ENCODE peak calls at places on chromosomes 13 and 19, in five cellular contexts. X is MCF 10A, U is heart left ventricle, Q is IMR-90, Z is OCI-LY7. A is an unnamed sample.

GRCh38 chr19:3380829-3381228 is 14.4 kb downstream of the NFIC start:
- DNase-seq in X (no peak), U (no peak), Q (no peak), Z (no peak), A (no peak)

GRCh38 chr13:24271611-24272451 is 37.5 kb upstream of the C1QTNF9 start:
- DNase-seq in X (peak), U (peak), Q (peak), Z (no peak), A (peak)

GRCh38 chr13:46756977-46757376 is 40.0 kb downstream of the ESD start:
- DNase-seq in X (peak), U (no peak), Q (peak), Z (no peak), A (no peak)

GRCh38 chr13:71514900-71515598 is 352.0 kb downstream of the DACH1 start:
- DNase-seq in X (no peak), U (no peak), Q (no peak), Z (no peak), A (no peak)

GRCh38 chr19:30338066-30338465 is 34.1 kb upstream of the ZNF536 start:
- DNase-seq in X (no peak), U (no peak), Q (no peak), Z (no peak), A (no peak)

GRCh38 chr13:45301263-45301662 is 39.7 kb downstream of the TPT1 start:
- DNase-seq in X (no peak), U (no peak), Q (no peak), Z (no peak), A (no peak)

GRCh38 chr13:20775961-20776360 is 2.2 kb upstream of the EEF1AKMT1 start:
- DNase-seq in X (no peak), U (no peak), Q (no peak), Z (no peak), A (no peak)

GRCh38 chr13:94173312-94173854 is 306.1 kb downstream of the DCT start:
- DNase-seq in X (no peak), U (no peak), Q (peak), Z (no peak), A (no peak)

DNA sequence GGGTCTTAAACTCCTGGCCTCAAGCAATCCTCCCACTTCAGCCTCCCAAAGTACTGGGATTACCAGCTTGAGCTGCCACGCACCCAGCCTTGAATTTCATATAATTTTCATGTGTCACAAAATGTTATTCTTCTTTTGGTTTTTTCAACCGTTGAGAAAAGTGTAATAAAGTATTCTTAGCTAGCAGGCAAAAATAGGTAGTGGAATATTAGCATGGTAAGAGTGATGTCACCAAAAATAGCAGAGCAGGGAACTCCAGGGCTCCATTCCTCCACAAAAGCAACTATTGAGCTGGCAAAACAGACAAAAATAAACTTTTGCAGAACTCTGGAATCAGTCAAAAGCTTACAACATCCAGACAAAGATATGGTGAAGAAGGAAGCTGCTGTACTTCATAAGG is 43.9 kb downstream of the FBN3 start:
- DNase-seq in X (no peak), U (no peak), Q (no peak), Z (no peak), A (no peak)
- TF ChIP-seq CTCF in X (no peak), U (no peak), Q (no peak), Z (no peak), A (no peak)

GRCh38 chr19:49533551-49534488 is 6.0 kb downstream of the RCN3 start:
- DNase-seq in X (peak), U (peak), Q (peak), Z (peak), A (peak)
- TF ChIP-seq CTCF in X (peak), U (no peak), Q (no peak), Z (peak), A (peak)

GRCh38 chr19:42121666-42122069 is 10.6 kb downstream of the POU2F2 start:
- DNase-seq in X (peak), U (peak), Q (peak), Z (peak), A (peak)

GRCh38 chr19:42124386-42124901 is 7.8 kb downstream of the POU2F2 start:
- DNase-seq in X (peak), U (no peak), Q (no peak), Z (no peak), A (no peak)

GRCh38 chr19:42123765-42124164 is 8.5 kb downstream of the POU2F2 start:
- DNase-seq in X (no peak), U (no peak), Q (no peak), Z (no peak), A (no peak)

GRCh38 chr19:42121036-42121621 is 11.1 kb downstream of the POU2F2 start:
- DNase-seq in X (no peak), U (no peak), Q (no peak), Z (no peak), A (no peak)

GRCh38 chr19:42122691-42123607 is 9.3 kb downstream of the POU2F2 start:
- DNase-seq in X (no peak), U (no peak), Q (no peak), Z (peak), A (peak)
- TF ChIP-seq CTCF in X (no peak), U (no peak), Q (no peak), Z (peak), A (peak)

GRCh38 chr19:18425515-18426415 is 6.6 kb downstream of the SSBP4 start:
- DNase-seq in X (no peak), U (peak), Q (peak), Z (no peak), A (no peak)
- TF ChIP-seq CTCF in X (no peak), U (no peak), Q (peak), Z (peak), A (no peak)

GRCh38 chr19:49092686-49093085 is 7.4 kb downstream of the SNRNP70 start:
- DNase-seq in X (no peak), U (no peak), Q (no peak), Z (no peak), A (no peak)
- TF ChIP-seq CTCF in X (no peak), U (no peak), Q (no peak), Z (no peak), A (no peak)

GRCh38 chr13:74681891-74682290 is 547.7 kb upstream of the KLF12 start:
- DNase-seq in X (no peak), U (no peak), Q (no peak), Z (no peak), A (no peak)

GRCh38 chr13:74678308-74678958 is 544.2 kb upstream of the KLF12 start:
- DNase-seq in X (no peak), U (no peak), Q (no peak), Z (no peak), A (no peak)

GRCh38 chr13:74687452-74688180 is 553.4 kb upstream of the KLF12 start:
- DNase-seq in X (no peak), U (peak), Q (no peak), Z (no peak), A (no peak)

GRCh38 chr13:74683411-74683810 is 549.2 kb upstream of the KLF12 start:
- DNase-seq in X (peak), U (no peak), Q (no peak), Z (no peak), A (no peak)
- TF ChIP-seq CTCF in X (no peak), U (no peak), Q (no peak), Z (no peak), A (peak)

GRCh38 chr19:50981587-50982146 is 2.0 kb downstream of the KLK7 start:
- DNase-seq in X (no peak), U (no peak), Q (no peak), Z (no peak), A (no peak)

GRCh38 chr19:50977626-50978025 is 6.1 kb downstream of the KLK7 start:
- DNase-seq in X (no peak), U (no peak), Q (no peak), Z (no peak), A (no peak)

GRCh38 chr19:50980203-50980602 is 3.5 kb downstream of the KLK7 start:
- DNase-seq in X (no peak), U (no peak), Q (no peak), Z (no peak), A (no peak)

GRCh38 chr19:50978772-50979390 is 4.8 kb downstream of the KLK7 start:
- DNase-seq in X (peak), U (no peak), Q (no peak), Z (no peak), A (no peak)

DNA sequence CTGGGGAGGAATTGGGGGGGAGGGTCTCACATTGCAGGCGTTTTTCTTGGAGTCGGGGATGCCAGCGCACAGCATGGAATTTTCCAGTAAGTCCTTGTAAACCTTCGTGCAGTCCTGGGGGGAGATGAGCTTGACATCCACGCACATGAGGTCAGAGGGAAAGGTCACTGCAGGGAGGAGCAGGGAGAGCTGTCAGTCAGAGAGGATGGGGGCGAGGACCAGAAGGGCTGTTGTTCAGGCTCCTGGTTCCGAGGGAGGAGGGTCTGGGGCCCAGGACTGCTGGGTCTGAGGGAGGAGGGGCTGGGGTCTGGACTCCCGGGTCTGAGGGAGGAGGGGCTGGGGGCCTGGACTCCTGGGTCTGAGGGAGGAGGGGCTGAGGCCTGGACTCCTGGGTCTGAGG is 4.0 kb downstream of the KLK7 start:
- DNase-seq in X (no peak), U (no peak), Q (no peak), Z (no peak), A (no peak)
- TF ChIP-seq CTCF in X (no peak), U (no peak), Q (no peak), Z (no peak), A (no peak)

GRCh38 chr19:39211731-39212376 is 7.8 kb upstream of the SYCN start:
- DNase-seq in X (peak), U (no peak), Q (no peak), Z (no peak), A (no peak)

GRCh38 chr19:39209196-39209595 is 5.1 kb upstream of the SYCN start:
- DNase-seq in X (no peak), U (no peak), Q (no peak), Z (no peak), A (no peak)

GRCh38 chr19:39217094-39217493 is 13.0 kb upstream of the SYCN start:
- DNase-seq in X (no peak), U (no peak), Q (no peak), Z (no peak), A (no peak)

GRCh38 chr19:39208175-39208795 is 4.2 kb upstream of the SYCN start:
- DNase-seq in X (no peak), U (no peak), Q (no peak), Z (no peak), A (no peak)

DNA sequence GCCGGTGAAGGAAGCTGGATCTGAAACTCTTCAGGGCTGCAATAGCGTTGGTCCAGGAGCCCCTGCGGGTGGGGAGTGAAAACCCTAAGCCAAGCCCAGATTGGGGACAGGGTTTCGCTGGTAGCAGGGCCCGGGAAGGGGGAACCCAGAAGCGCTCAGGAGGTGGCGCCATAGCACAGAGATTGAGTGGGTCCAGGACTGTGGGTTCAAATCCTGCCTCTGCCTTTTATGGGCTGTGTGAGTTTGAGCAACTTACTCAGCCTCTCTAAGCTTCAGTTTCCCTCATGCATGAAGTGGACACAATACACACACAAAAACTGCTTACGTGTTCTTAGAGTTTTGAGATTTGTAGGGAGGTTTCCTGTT is 8.3 kb upstream of the SYCN start:
- DNase-seq in X (peak), U (no peak), Q (no peak), Z (peak), A (peak)
- TF ChIP-seq CTCF in X (no peak), U (no peak), Q (peak), Z (peak), A (peak)

DNA sequence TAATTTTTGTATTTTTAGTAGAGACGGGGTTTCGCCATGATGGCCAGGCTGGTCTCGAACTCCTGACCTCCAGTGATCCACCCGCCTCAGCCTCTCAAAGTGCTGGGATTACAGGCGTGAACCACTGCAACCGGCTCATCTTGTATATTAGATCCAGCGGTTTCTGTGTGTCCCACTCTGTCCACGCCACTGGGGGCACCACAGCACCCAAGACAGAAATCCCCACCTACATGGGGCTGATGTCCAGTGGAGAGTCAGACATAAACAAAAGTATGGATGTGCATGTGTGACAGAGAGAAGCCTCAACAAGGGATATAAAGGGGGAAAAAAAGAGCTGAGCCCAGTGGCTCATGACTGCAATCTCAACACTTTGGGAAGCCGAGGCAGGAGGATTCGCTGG is 65.8 kb upstream of the ADGRE5 start:
- DNase-seq in X (no peak), U (no peak), Q (no peak), Z (no peak), A (no peak)
- TF ChIP-seq CTCF in X (no peak), U (no peak), Q (no peak), Z (no peak), A (no peak)

GRCh38 chr13:101150998-101151397 is 265.3 kb downstream of the NALCN start:
- DNase-seq in X (no peak), U (no peak), Q (peak), Z (no peak), A (no peak)

GRCh38 chr13:101144808-101145419 is 271.4 kb downstream of the NALCN start:
- DNase-seq in X (peak), U (no peak), Q (peak), Z (peak), A (peak)

GRCh38 chr13:101146101-101146898 is 270.0 kb downstream of the NALCN start:
- DNase-seq in X (no peak), U (no peak), Q (peak), Z (no peak), A (no peak)

GRCh38 chr13:101152184-101152583 is 264.1 kb downstream of the NALCN start:
- DNase-seq in X (no peak), U (no peak), Q (no peak), Z (no peak), A (no peak)

DNA sequence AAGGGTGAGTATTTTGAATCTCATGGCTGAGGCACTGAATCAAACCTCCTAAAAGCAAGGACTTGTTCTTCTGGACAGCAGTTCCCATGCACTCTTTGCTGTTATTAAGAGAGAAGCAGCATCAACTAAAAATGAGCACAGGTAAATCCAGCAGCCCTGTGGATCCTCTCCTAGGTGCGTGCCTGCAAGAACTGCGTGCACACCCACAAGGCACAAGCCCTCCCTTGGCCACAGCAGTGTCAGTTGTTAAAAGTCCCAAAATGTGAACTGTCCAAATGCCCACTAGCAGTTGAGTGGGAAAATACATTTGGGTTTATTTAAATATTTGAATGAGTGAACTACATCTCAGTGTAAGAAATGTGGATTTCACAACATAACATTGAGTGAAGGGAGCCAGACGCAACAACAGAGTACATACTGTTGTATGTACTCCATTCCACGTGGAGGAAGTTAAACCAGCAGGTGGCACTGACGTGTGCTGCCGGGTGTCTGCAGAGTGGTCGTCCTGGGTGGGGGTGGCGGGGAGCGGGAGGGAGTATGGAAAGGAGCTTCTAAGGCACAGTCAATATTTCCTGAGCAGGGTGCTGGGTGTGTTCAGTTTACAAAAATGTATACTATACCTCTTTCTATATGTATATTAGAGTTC is 266.4 kb downstream of the NALCN start:
- DNase-seq in X (peak), U (no peak), Q (peak), Z (no peak), A (no peak)
- TF ChIP-seq CTCF in X (no peak), U (no peak), Q (peak), Z (peak), A (peak)

A was measured in GM13977.